ENCODE peak calls at places on chromosome 22, in seven cellular contexts. One of them, this sample, is unnamed.

GRCh38 chr22:27880778-27881394 is 38.2 kb downstream of the PITPNB start:
- DNase-seq in NCI-H1436: peak; percentile 23
- DNase-seq in RWPE1: peak; percentile 28
- DNase-seq in activated CD4-positive, alpha-beta T cell treated with anti-CD3 and anti-CD28 coated beads, Interleukin-2, amount 50 U/mL, for 1 hour: no peak
- DNase-seq in DMS53: peak; percentile 46
- DNase-seq in AG08396: no peak
- DNase-seq in HTR-8/SVneo: peak; percentile 31
- DNase-seq in this sample: peak; percentile 79

GRCh38 chr22:44892243-44892642 is 117.6 kb downstream of the PHF21B start:
- DNase-seq in DMS53: no peak
- DNase-seq in AG08396: no peak
- DNase-seq in RWPE1: no peak
- DNase-seq in activated CD4-positive, alpha-beta T cell treated with anti-CD3 and anti-CD28 coated beads, Interleukin-2, amount 50 U/mL, for 1 hour: no peak
- DNase-seq in NCI-H1436: no peak
- DNase-seq in HTR-8/SVneo: no peak
- DNase-seq in this sample: no peak

GRCh38 chr22:49301398-49302149 is 526.1 kb downstream of the BRD1 start:
- DNase-seq in DMS53: no peak
- DNase-seq in AG08396: no peak
- DNase-seq in RWPE1: no peak
- DNase-seq in activated CD4-positive, alpha-beta T cell treated with anti-CD3 and anti-CD28 coated beads, Interleukin-2, amount 50 U/mL, for 1 hour: no peak
- DNase-seq in NCI-H1436: no peak
- DNase-seq in HTR-8/SVneo: no peak
- DNase-seq in this sample: no peak

GRCh38 chr22:30208631-30209603 is 37.6 kb downstream of the LIF start:
- DNase-seq in RWPE1: no peak
- DNase-seq in DMS53: no peak
- DNase-seq in HTR-8/SVneo: no peak
- DNase-seq in activated CD4-positive, alpha-beta T cell treated with anti-CD3 and anti-CD28 coated beads, Interleukin-2, amount 50 U/mL, for 1 hour: no peak
- DNase-seq in AG08396: peak; percentile 72
- DNase-seq in NCI-H1436: no peak
- DNase-seq in this sample: peak; percentile 89

GRCh38 chr22:29695129-29695926 is 24.5 kb upstream of the CABP7 start:
- DNase-seq in RWPE1: no peak
- DNase-seq in HTR-8/SVneo: no peak
- DNase-seq in NCI-H1436: no peak
- DNase-seq in activated CD4-positive, alpha-beta T cell treated with anti-CD3 and anti-CD28 coated beads, Interleukin-2, amount 50 U/mL, for 1 hour: no peak
- DNase-seq in AG08396: no peak
- DNase-seq in DMS53: no peak
- DNase-seq in this sample: no peak

GRCh38 chr22:19615867-19616581 is 91.8 kb upstream of the CLDN5 start:
- DNase-seq in AG08396: no peak
- DNase-seq in HTR-8/SVneo: no peak
- DNase-seq in DMS53: no peak
- DNase-seq in activated CD4-positive, alpha-beta T cell treated with anti-CD3 and anti-CD28 coated beads, Interleukin-2, amount 50 U/mL, for 1 hour: no peak
- DNase-seq in NCI-H1436: no peak
- DNase-seq in RWPE1: no peak
- DNase-seq in this sample: no peak

GRCh38 chr22:49735411-49736311 is 92.0 kb downstream of the BRD1 start:
- DNase-seq in RWPE1: peak; percentile 25
- DNase-seq in HTR-8/SVneo: no peak
- DNase-seq in activated CD4-positive, alpha-beta T cell treated with anti-CD3 and anti-CD28 coated beads, Interleukin-2, amount 50 U/mL, for 1 hour: no peak
- DNase-seq in DMS53: no peak
- DNase-seq in AG08396: peak; percentile 60
- DNase-seq in NCI-H1436: no peak
- DNase-seq in this sample: peak; percentile 51

GRCh38 chr22:44793506-44794225 is 41.3 kb downstream of the ARHGAP8 start:
- DNase-seq in DMS53: no peak
- DNase-seq in AG08396: no peak
- DNase-seq in activated CD4-positive, alpha-beta T cell treated with anti-CD3 and anti-CD28 coated beads, Interleukin-2, amount 50 U/mL, for 1 hour: no peak
- DNase-seq in HTR-8/SVneo: no peak
- DNase-seq in RWPE1: no peak
- DNase-seq in NCI-H1436: no peak
- DNase-seq in this sample: no peak

GRCh38 chr22:38935023-38935422 is 22.4 kb upstream of the APOBEC3A start:
- DNase-seq in NCI-H1436: peak; percentile 91
- DNase-seq in RWPE1: peak; percentile 40
- DNase-seq in DMS53: peak; percentile 91
- DNase-seq in AG08396: no peak
- DNase-seq in HTR-8/SVneo: no peak
- DNase-seq in activated CD4-positive, alpha-beta T cell treated with anti-CD3 and anti-CD28 coated beads, Interleukin-2, amount 50 U/mL, for 1 hour: no peak
- DNase-seq in this sample: no peak

GRCh38 chr22:42066937-42067336 is 3.7 kb downstream of the NAGA start:
- DNase-seq in DMS53: no peak
- DNase-seq in RWPE1: no peak
- DNase-seq in NCI-H1436: no peak
- DNase-seq in AG08396: no peak
- DNase-seq in activated CD4-positive, alpha-beta T cell treated with anti-CD3 and anti-CD28 coated beads, Interleukin-2, amount 50 U/mL, for 1 hour: no peak
- DNase-seq in HTR-8/SVneo: no peak
- DNase-seq in this sample: no peak

GRCh38 chr22:49404020-49404419 is 423.7 kb downstream of the BRD1 start:
- DNase-seq in DMS53: no peak
- DNase-seq in activated CD4-positive, alpha-beta T cell treated with anti-CD3 and anti-CD28 coated beads, Interleukin-2, amount 50 U/mL, for 1 hour: no peak
- DNase-seq in RWPE1: no peak
- DNase-seq in NCI-H1436: no peak
- DNase-seq in AG08396: no peak
- DNase-seq in HTR-8/SVneo: no peak
- DNase-seq in this sample: no peak

GRCh38 chr22:20292673-20293232 is 24.6 kb upstream of the RTN4R start:
- DNase-seq in HTR-8/SVneo: no peak
- DNase-seq in AG08396: no peak
- DNase-seq in RWPE1: no peak
- DNase-seq in NCI-H1436: no peak
- DNase-seq in activated CD4-positive, alpha-beta T cell treated with anti-CD3 and anti-CD28 coated beads, Interleukin-2, amount 50 U/mL, for 1 hour: no peak
- DNase-seq in DMS53: no peak
- DNase-seq in this sample: no peak

GRCh38 chr22:30047364-30047738 is 32.9 kb upstream of the HORMAD2 start:
- DNase-seq in activated CD4-positive, alpha-beta T cell treated with anti-CD3 and anti-CD28 coated beads, Interleukin-2, amount 50 U/mL, for 1 hour: peak; percentile 24
- DNase-seq in AG08396: peak; percentile 39
- DNase-seq in HTR-8/SVneo: no peak
- DNase-seq in RWPE1: no peak
- DNase-seq in NCI-H1436: no peak
- DNase-seq in DMS53: peak; percentile 18
- DNase-seq in this sample: no peak

GRCh38 chr22:31943206-31943975 is 944 bp upstream of the YWHAH start:
- DNase-seq in HTR-8/SVneo: no peak
- DNase-seq in AG08396: no peak
- DNase-seq in NCI-H1436: no peak
- DNase-seq in RWPE1: no peak
- DNase-seq in DMS53: no peak
- DNase-seq in activated CD4-positive, alpha-beta T cell treated with anti-CD3 and anti-CD28 coated beads, Interleukin-2, amount 50 U/mL, for 1 hour: no peak
- DNase-seq in this sample: no peak

GRCh38 chr22:35064664-35065063 is 1.3 kb upstream of the ISX start:
- DNase-seq in DMS53: no peak
- DNase-seq in NCI-H1436: no peak
- DNase-seq in AG08396: no peak
- DNase-seq in RWPE1: peak; percentile 8
- DNase-seq in activated CD4-positive, alpha-beta T cell treated with anti-CD3 and anti-CD28 coated beads, Interleukin-2, amount 50 U/mL, for 1 hour: no peak
- DNase-seq in HTR-8/SVneo: no peak
- DNase-seq in this sample: peak; percentile 86

GRCh38 chr22:49632199-49633009 is 195.3 kb downstream of the BRD1 start:
- DNase-seq in AG08396: peak; percentile 82
- DNase-seq in activated CD4-positive, alpha-beta T cell treated with anti-CD3 and anti-CD28 coated beads, Interleukin-2, amount 50 U/mL, for 1 hour: no peak
- DNase-seq in DMS53: peak; percentile 58
- DNase-seq in RWPE1: peak; percentile 58
- DNase-seq in HTR-8/SVneo: peak; percentile 70
- DNase-seq in NCI-H1436: peak; percentile 66
- DNase-seq in this sample: peak; percentile 90

GRCh38 chr22:44586337-44586990 is 88.4 kb upstream of the RTL6 start:
- DNase-seq in HTR-8/SVneo: no peak
- DNase-seq in RWPE1: no peak
- DNase-seq in activated CD4-positive, alpha-beta T cell treated with anti-CD3 and anti-CD28 coated beads, Interleukin-2, amount 50 U/mL, for 1 hour: no peak
- DNase-seq in NCI-H1436: no peak
- DNase-seq in AG08396: no peak
- DNase-seq in DMS53: peak; percentile 67
- DNase-seq in this sample: no peak

GRCh38 chr22:22144858-22145257 is 99.7 kb upstream of the VPREB1 start:
- DNase-seq in AG08396: no peak
- DNase-seq in DMS53: peak; percentile 3
- DNase-seq in activated CD4-positive, alpha-beta T cell treated with anti-CD3 and anti-CD28 coated beads, Interleukin-2, amount 50 U/mL, for 1 hour: no peak
- DNase-seq in NCI-H1436: no peak
- DNase-seq in RWPE1: no peak
- DNase-seq in HTR-8/SVneo: no peak
- DNase-seq in this sample: no peak

GRCh38 chr22:23394525-23395326 is 185.4 kb downstream of the IGLL1 start:
- DNase-seq in NCI-H1436: no peak
- DNase-seq in DMS53: no peak
- DNase-seq in RWPE1: no peak
- DNase-seq in activated CD4-positive, alpha-beta T cell treated with anti-CD3 and anti-CD28 coated beads, Interleukin-2, amount 50 U/mL, for 1 hour: no peak
- DNase-seq in AG08396: no peak
- DNase-seq in HTR-8/SVneo: no peak
- DNase-seq in this sample: no peak

GRCh38 chr22:47696776-47697175 is 934.3 kb downstream of the TBC1D22A start:
- DNase-seq in RWPE1: no peak
- DNase-seq in NCI-H1436: no peak
- DNase-seq in DMS53: no peak
- DNase-seq in HTR-8/SVneo: no peak
- DNase-seq in AG08396: no peak
- DNase-seq in activated CD4-positive, alpha-beta T cell treated with anti-CD3 and anti-CD28 coated beads, Interleukin-2, amount 50 U/mL, for 1 hour: no peak
- DNase-seq in this sample: no peak

GRCh38 chr22:30824711-30825110 is 130.0 kb downstream of the OSBP2 start:
- DNase-seq in activated CD4-positive, alpha-beta T cell treated with anti-CD3 and anti-CD28 coated beads, Interleukin-2, amount 50 U/mL, for 1 hour: no peak
- DNase-seq in DMS53: no peak
- DNase-seq in HTR-8/SVneo: no peak
- DNase-seq in RWPE1: no peak
- DNase-seq in AG08396: no peak
- DNase-seq in NCI-H1436: no peak
- DNase-seq in this sample: no peak

GRCh38 chr22:37334859-37335818 is 52.8 kb downstream of the CYTH4 start:
- DNase-seq in AG08396: no peak
- DNase-seq in HTR-8/SVneo: no peak
- DNase-seq in DMS53: peak; percentile 10
- DNase-seq in RWPE1: no peak
- DNase-seq in activated CD4-positive, alpha-beta T cell treated with anti-CD3 and anti-CD28 coated beads, Interleukin-2, amount 50 U/mL, for 1 hour: no peak
- DNase-seq in NCI-H1436: peak; percentile 40
- DNase-seq in this sample: no peak

This sample was measured in hepatocyte.